ENCODE peak calls at places on chromosomes 6 and 20, in four cellular contexts. K is right atrium auricular region; V is uterus; P is naive thymus-derived CD4-positive, alpha-beta T cell. U is an unnamed sample.

GRCh38 chr6:157907651-157908050 is 74.0 kb upstream of the SYNJ2 start:
- DNase-seq in P (no peak), V (no peak), K (no peak), U (no peak)

GRCh38 chr20:5073154-5074049 is 46.4 kb downstream of the PCNA start:
- DNase-seq in V (peak; percentile 57), K (peak; percentile 93), P (no peak), U (no peak)

GRCh38 chr6:4059115-4059777 is 19.7 kb downstream of the FAM217A start:
- DNase-seq in P (peak; percentile 17), K (no peak), V (no peak), U (no peak)

GRCh38 chr6:168016756-168017525 is 19.5 kb downstream of the KIF25 start:
- DNase-seq in V (no peak), P (no peak), K (no peak), U (no peak)

GRCh38 chr20:49794336-49795124 is 18.1 kb upstream of the SLC9A8 start:
- DNase-seq in P (no peak), K (no peak), V (no peak), U (peak; percentile 21)

GRCh38 chr20:7090753-7091310 is 323.3 kb downstream of the BMP2 start:
- DNase-seq in V (no peak), K (no peak), P (no peak), U (no peak)

GRCh38 chr6:101477436-101477835 is 83.9 kb downstream of the GRIK2 start:
- DNase-seq in K (no peak), V (no peak), P (no peak), U (no peak)

GRCh38 chr6:54419885-54420284 is 111.6 kb downstream of the TINAG start:
- DNase-seq in K (no peak), V (no peak), P (no peak), U (no peak)

GRCh38 chr6:21138359-21139094 is 455.0 kb upstream of the SOX4 start:
- DNase-seq in P (no peak), K (no peak), V (no peak), U (no peak)

GRCh38 chr6:106026748-106027147 is 59.4 kb upstream of the PRDM1 start:
- DNase-seq in P (no peak), V (no peak), K (no peak), U (no peak)

GRCh38 chr6:144055121-144055931 is 40.0 kb downstream of the SF3B5 start:
- DNase-seq in P (peak; percentile 49), K (no peak), V (no peak), U (no peak)

GRCh38 chr6:144364727-144365126 is 79.6 kb downstream of the UTRN start:
- DNase-seq in V (no peak), K (no peak), P (no peak), U (no peak)

GRCh38 chr20:46438156-46438750 is 31.8 kb upstream of the ELMO2 start:
- DNase-seq in K (no peak), V (no peak), P (peak; percentile 5), U (no peak)

GRCh38 chr20:13638162-13638495 is 603 bp downstream of the TASP1 start:
- DNase-seq in V (no peak), K (no peak), P (no peak), U (no peak)

GRCh38 chr6:156988276-156989158 is 211.3 kb downstream of the ARID1B start:
- DNase-seq in K (no peak), V (no peak), P (no peak), U (no peak)

GRCh38 chr20:20521736-20522135 is 153.8 kb downstream of the INSM1 start:
- DNase-seq in V (no peak), P (no peak), K (no peak), U (no peak)

GRCh38 chr20:21767739-21768223 is 62.3 kb downstream of the PAX1 start:
- DNase-seq in V (no peak), K (no peak), P (no peak), U (no peak)

GRCh38 chr20:23249541-23249940 is 101.0 kb upstream of the NXT1 start:
- DNase-seq in K (no peak), P (no peak), V (no peak), U (no peak)

GRCh38 chr20:23251779-23252178 is 98.8 kb upstream of the NXT1 start:
- DNase-seq in V (no peak), P (no peak), K (no peak), U (no peak)

GRCh38 chr20:23245553-23246128 is 105.0 kb upstream of the NXT1 start:
- DNase-seq in V (peak; percentile 25), P (no peak), K (peak; percentile 76), U (no peak)

GRCh38 chr20:23246682-23247664 is 103.6 kb upstream of the NXT1 start:
- DNase-seq in V (peak; percentile 28), K (peak; percentile 78), P (no peak), U (no peak)

DNA sequence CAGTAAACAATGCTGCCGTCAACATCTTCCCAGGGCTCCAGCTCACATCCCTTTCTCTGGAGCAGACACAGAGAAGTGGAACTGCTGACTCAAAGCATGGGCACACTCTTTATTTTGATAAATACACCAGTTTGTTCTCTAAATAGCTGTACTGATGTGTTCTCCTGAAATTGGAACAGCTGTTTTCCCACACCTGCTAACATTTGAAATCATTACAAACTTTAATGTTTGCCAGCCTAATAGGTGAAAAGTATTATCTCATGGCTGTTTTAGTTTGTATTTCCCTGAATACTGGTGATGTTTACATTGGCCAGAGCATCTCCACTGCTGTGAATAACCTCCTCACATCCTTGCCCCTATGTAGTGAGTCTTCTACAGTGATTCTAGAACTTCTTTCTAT is 102.1 kb upstream of the NXT1 start:
- DNase-seq in V (no peak), P (no peak), K (no peak), U (no peak)
- H3K36me3 ChIP-seq in V (no peaks in the 10 kb centered on the region), P (no peaks in the 10 kb centered on the region), K (no peaks in the 10 kb centered on the region), U (no peaks in the 10 kb centered on the region)

DNA sequence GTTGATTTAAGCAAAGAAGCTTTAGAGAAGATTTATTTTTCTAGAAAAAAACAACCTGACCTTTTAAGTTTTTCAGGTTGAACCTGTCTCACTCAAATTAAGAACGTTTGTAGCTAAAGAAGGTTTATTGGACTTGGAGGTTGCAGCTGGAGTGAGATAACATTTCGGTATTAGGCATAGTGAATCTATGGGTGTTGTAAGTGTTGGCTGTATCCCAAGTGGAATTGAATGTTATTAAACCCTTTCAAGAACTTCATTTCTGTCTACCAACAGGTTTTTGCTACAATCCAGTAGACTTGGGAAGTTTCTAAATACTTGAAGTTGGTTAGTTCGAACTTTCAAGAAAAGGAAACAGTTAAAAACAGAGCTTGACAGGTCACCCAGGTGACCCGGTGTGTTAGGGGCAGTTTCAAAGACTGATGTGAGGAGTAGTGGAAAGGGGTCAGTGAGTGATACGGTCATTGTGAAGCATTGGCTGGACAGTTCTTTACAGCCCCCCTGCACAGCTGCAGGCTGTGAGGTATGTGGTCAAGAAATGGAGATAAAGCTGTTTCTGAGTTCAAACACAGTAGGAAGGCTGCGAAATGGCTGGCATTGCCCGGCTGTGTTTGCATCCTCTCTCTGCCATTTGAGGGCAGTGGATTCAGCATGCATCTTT is 2.5 kb upstream of the TBCC start:
- DNase-seq in K (no peak), V (no peak), P (no peak), U (no peak)
- H3K27ac ChIP-seq in K (no peak overlapping the region), V (peak overlapping the region; percentile 98), P (peak overlapping the region; percentile 88), U (peak overlapping the region; percentile 35)

GRCh38 chr20:43945391-43946205 is 30.9 kb downstream of the TOX2 start:
- DNase-seq in V (no peak), P (no peak), K (no peak), U (no peak)

GRCh38 chr20:43946206-43946491 is 31.5 kb downstream of the TOX2 start:
- DNase-seq in K (no peak), V (no peak), P (no peak), U (no peak)

GRCh38 chr20:43942661-43943285 is 28.1 kb downstream of the TOX2 start:
- DNase-seq in P (peak; percentile 34), V (no peak), K (no peak), U (no peak)

GRCh38 chr20:43943725-43944124 is 29.1 kb downstream of the TOX2 start:
- DNase-seq in V (no peak), P (no peak), K (no peak), U (no peak)

GRCh38 chr20:43944653-43945235 is 30.1 kb downstream of the TOX2 start:
- DNase-seq in P (no peak), K (no peak), V (no peak), U (no peak)
- H3K4me1 ChIP-seq in P (peaks cover 48% of the 10 kb centered on the region), K (peaks cover 14% of the 10 kb centered on the region), V (no peaks in the 10 kb centered on the region), U (peaks cover 33% of the 10 kb centered on the region)

DNA sequence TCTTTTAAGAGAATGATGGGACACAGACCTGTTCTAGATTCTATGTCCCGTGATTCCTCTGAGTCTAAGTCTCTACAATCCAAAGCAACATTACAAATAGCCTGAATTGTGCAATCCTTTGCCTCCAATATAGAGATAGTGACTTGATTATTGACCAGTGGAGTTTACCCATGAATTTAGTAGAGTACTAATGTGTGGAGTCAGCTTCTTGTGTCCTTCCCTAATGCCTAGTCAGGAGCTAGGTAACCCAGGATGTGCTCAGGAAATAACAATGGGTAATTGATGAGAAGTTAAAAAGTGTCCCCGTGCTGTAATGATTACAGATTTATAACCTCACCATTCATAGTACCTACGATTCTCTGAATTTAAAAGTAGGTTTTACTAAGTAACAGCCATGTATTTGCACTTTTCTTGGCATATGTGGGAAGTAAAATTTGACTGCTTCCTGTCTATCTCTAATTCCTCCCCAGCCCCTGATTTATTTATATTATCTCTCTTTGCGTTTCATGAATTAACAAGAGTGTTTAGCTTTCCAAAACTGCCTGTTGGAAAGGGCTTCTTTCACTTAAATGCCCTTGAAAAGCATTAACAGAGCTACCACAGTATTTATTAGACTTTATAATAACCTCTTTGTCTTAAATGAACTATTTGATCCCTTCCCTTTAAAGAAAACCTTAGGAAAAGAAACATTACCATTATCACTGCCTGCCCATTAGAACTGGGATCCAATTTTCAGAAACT is 30.5 kb downstream of the NEDD9 start:
- DNase-seq in K (no peak), P (no peak), V (no peak), U (no peak)
- H3K36me3 ChIP-seq in K (peaks cover 22% of the 10 kb centered on the region), P (no peaks in the 10 kb centered on the region), V (no peaks in the 10 kb centered on the region), U (no peaks in the 10 kb centered on the region)

DNA sequence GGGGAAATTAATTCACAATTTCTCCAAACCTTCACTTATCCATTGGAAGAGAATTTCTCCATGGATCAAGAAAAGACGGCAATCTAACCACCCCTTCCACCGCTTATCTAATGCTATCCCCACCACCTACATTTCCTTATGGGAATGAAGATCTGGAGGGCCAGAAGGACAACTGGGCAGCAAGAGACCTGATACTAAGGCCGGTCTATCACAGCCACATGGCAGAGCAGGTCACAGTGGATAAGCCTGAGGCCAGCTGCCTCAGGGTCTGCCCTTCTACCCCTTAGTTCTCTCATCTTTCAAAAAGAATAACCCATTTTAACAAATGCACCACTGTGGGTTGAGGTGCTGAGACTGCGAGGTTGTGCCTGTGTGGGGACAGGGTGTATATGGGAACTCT is 37.1 kb downstream of the MAN1A1 start:
- DNase-seq in K (no peak), V (no peak), P (no peak), U (no peak)
- H3K27ac ChIP-seq in K (no peak overlapping the region), V (no peak overlapping the region), P (peak overlapping the region; percentile 16), U (peak overlapping the region; percentile 29)

GRCh38 chr6:125904871-125905270 is 51.7 kb upstream of the HINT3 start:
- DNase-seq in V (no peak), P (no peak), K (no peak), U (peak; percentile 47)

DNA sequence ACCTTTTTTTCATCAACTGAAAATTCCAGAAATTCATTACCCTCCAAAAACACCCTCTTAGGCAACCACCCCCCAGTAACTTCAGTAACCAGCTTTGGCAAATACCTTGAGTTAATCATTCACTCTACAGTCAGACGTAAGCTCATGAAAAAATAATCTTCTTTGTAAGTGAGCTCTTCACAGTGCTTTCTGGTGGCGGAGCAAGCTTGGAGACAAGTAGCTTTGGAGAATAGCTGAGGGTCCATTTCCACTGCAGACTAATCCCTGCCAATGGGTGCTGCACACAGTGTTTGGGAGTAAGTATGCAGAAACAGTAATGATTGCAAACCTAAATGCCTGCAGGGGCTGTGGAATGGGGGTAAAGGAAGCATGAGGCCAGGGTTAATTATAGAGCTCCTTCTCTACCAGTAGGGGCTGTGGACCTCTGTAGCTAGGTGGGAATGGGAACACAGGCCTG is 56.8 kb upstream of the HINT3 start:
- DNase-seq in P (no peak), K (no peak), V (no peak), U (no peak)
- H3K4me1 ChIP-seq in P (no peaks in the 10 kb centered on the region), K (no peaks in the 10 kb centered on the region), V (no peaks in the 10 kb centered on the region), U (peaks cover 7% of the 10 kb centered on the region)